ENCODE peak calls at places on chromosomes 7 and 10, in nine cellular contexts. Y is esophagus squamous epithelium, H is gastrocnemius medialis, K is body of pancreas, L is vagina, N is IMR-90, V is HCT116, O is spleen, X is uterus. G is an unnamed sample.

GRCh38 chr7:129376076-129376777 is 58.0 kb upstream of the STRIP2 start:
- DNase-seq in K (peak; percentile 45), H (no peak), V (peak; percentile 32), L (no peak), O (no peak), N (peak; percentile 43), Y (no peak), X (no peak), G (peak; percentile 36)

GRCh38 chr10:128431506-128431905 is 305.3 kb upstream of the MKI67 start:
- DNase-seq in Y (no peak), V (no peak), K (no peak), O (no peak), X (no peak), N (no peak), L (no peak), H (no peak), G (no peak)

GRCh38 chr7:25858200-25858561 is 293.8 kb upstream of the NFE2L3 start:
- DNase-seq in O (no peak), X (no peak), L (no peak), H (no peak), N (no peak), V (no peak), K (no peak), Y (no peak), G (no peak)

GRCh38 chr7:139424004-139424403 is 59.5 kb downstream of the KLRG2 start:
- DNase-seq in H (no peak), O (no peak), Y (no peak), L (no peak), N (no peak), K (no peak), X (no peak), V (no peak), G (no peak)

GRCh38 chr10:101968286-101968685 is 87.7 kb downstream of the ARMH3 start:
- DNase-seq in N (no peak), L (no peak), X (no peak), Y (no peak), O (no peak), H (no peak), K (no peak), V (no peak), G (no peak)

GRCh38 chr7:151682831-151683614 is 163.3 kb upstream of the RHEB start:
- DNase-seq in X (no peak), N (no peak), Y (no peak), V (no peak), O (no peak), L (no peak), H (no peak), K (no peak), G (no peak)

GRCh38 chr7:95686109-95686508 is 86.2 kb upstream of the DYNC1I1 start:
- DNase-seq in Y (no peak), L (no peak), H (peak; percentile 59), N (peak; percentile 39), K (peak; percentile 66), V (peak; percentile 54), O (no peak), X (peak; percentile 55), G (peak; percentile 71)

GRCh38 chr10:33547976-33548375 is 213.5 kb upstream of the NRP1 start:
- DNase-seq in H (no peak), Y (no peak), N (no peak), X (no peak), V (no peak), K (no peak), L (no peak), O (no peak), G (no peak)

GRCh38 chr10:15393417-15393816 is 22.3 kb upstream of the FAM171A1 start:
- DNase-seq in V (no peak), L (no peak), H (no peak), K (no peak), O (no peak), Y (no peak), N (no peak), X (no peak), G (no peak)

GRCh38 chr7:22357311-22358175 is 589 bp upstream of the RAPGEF5 start:
- DNase-seq in H (no peak), N (peak; percentile 2), X (no peak), V (peak; percentile 36), Y (no peak), K (peak; percentile 31), L (no peak), O (no peak), G (peak; percentile 30)

GRCh38 chr7:140209866-140210609 is 33.3 kb upstream of the KDM7A start:
- DNase-seq in Y (peak; percentile 22), K (no peak), H (no peak), O (peak; percentile 91), V (no peak), X (no peak), N (no peak), L (no peak), G (peak; percentile 24)

GRCh38 chr7:17153571-17153970 is 144.9 kb upstream of the AHR start:
- DNase-seq in N (peak; percentile 30), K (no peak), V (no peak), Y (no peak), O (no peak), L (no peak), H (no peak), X (no peak), G (no peak)

GRCh38 chr10:48331436-48331835 is 25.0 kb downstream of the MAPK8 start:
- DNase-seq in Y (no peak), O (no peak), N (no peak), L (no peak), V (no peak), K (no peak), X (no peak), H (no peak), G (no peak)

GRCh38 chr10:22682237-22683192 is 31.9 kb downstream of the PIP4K2A start:
- DNase-seq in Y (no peak), V (peak; percentile 15), H (no peak), O (no peak), K (no peak), N (peak; percentile 58), X (no peak), L (peak; percentile 62), G (no peak)

GRCh38 chr10:116221053-116221452 is 52.0 kb downstream of the GFRA1 start:
- DNase-seq in Y (no peak), L (no peak), V (no peak), N (no peak), X (no peak), H (no peak), O (no peak), K (no peak), G (no peak)

GRCh38 chr10:15015451-15015850 is 28.3 kb upstream of the OLAH start:
- DNase-seq in H (no peak), L (no peak), N (no peak), V (no peak), O (no peak), Y (no peak), X (no peak), K (no peak), G (no peak)

GRCh38 chr10:784759-785538 is 95.5 kb upstream of the DIP2C start:
- DNase-seq in N (peak; percentile 88), K (peak; percentile 70), H (peak; percentile 43), O (peak; percentile 74), X (peak; percentile 60), V (peak; percentile 58), L (peak; percentile 80), Y (no peak), G (peak; percentile 80)

DNA sequence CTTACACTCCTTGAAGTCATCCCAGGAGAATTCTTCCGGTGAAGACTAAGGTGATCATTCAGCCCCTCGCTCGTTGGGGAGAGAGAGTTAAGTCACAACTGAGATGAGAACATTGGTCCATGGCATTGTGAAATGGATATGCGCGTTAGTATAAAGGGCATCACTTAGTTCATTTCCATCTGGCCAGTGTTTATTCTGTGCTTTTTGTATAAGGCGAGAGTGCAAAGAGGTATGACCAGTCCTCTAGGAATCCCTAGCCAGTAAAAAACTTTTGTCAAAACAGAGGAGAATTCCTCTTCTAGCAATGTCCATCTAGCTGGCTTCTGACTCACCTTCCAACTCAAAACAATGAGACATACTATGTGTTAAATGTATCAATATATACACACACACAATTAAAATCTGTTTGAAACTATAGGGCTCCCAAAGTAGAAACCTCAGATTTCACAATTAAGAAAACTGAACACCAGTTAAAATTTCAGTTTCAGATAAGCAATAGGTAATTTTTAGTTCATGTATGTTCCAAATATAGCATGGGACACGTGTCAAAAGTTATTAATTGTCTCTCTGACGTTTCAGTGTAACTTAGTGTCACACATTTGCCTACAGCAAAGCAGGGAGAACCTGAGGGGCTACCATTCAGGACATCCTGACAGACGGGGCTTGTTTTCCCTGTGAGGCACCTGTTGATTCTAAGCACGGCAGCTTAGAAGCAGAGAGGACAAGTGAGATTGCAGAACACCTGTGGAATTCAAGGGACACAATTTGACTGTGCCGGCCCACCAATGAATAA is 158.9 kb downstream of the KLF6 start:
- DNase-seq in O (no peak), H (no peak), V (no peak), Y (no peak), N (peak; percentile 95), X (no peak), K (no peak), L (no peak), G (no peak)
- H3K4me1 ChIP-seq in O (no peaks in the 10 kb centered on the region), H (peaks cover 11% of the 10 kb centered on the region), V (no peaks in the 10 kb centered on the region), Y (peaks cover 3% of the 10 kb centered on the region), N (peaks cover 11% of the 10 kb centered on the region), X (peaks cover 6% of the 10 kb centered on the region), K (no peaks in the 10 kb centered on the region), L (peaks cover 18% of the 10 kb centered on the region), G (no peaks in the 10 kb centered on the region)

GRCh38 chr10:67261300-67261797 is 335.5 kb downstream of the LRRTM3 start:
- DNase-seq in K (no peak), X (no peak), L (no peak), O (no peak), V (no peak), Y (no peak), H (no peak), N (no peak), G (no peak)
- H3K27ac ChIP-seq in K (no peak overlapping the region), X (no peak overlapping the region), L (no peak overlapping the region), O (no peak overlapping the region), V (no peak overlapping the region), Y (no peak overlapping the region), H (no peak overlapping the region), N (no peak overlapping the region), G (no peak overlapping the region)

GRCh38 chr7:149126662-149127321 is 668 bp upstream of the ZNF425 start:
- DNase-seq in O (peak; percentile 94), V (no peak), Y (no peak), N (peak; percentile 7), K (peak; percentile 51), H (peak; percentile 14), L (no peak), X (peak; percentile 52), G (peak; percentile 58)
- TF ChIP-seq POLR2A in O (no peak), V (no peak), Y (no peak), N (no peak), K (no peak), H (no peak), L (no peak), X (no peak), G (no peak)

DNA sequence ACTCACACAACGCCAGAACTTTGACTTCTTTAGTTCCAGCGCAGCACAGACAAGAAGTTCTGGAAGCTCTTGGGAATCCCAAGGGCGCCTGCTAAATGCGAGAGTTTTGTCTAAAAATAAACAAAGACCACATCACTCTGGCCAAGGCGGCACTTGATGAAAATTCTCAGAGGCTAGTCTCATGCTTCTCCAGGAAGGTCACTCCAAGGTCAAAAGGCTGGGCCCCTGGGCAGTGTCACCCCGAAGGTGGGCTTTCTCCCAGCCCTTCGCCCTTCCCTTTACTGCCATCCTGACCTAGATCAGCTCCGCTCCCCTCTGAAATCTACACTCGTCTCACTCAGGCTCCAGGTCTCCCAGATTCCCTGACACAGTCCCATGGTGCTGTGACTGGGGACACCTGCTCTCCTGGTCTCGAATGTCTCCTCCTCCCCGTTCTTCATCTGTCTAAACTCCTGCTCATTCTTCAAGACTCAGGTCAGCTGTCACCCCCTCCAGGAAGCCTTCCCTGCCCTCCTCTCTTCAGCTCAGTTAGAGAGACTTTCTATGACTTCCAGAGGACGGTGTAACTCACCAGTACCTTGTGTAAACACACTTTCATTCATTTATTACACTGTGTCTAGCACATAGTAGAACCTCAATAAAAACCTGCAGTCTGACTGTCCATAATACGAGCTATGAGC is 10.5 kb downstream of the FAM53B start:
- DNase-seq in Y (no peak), X (no peak), L (peak; percentile 79), O (no peak), V (no peak), K (no peak), N (no peak), H (no peak), G (no peak)
- H3K4me1 ChIP-seq in Y (peaks cover 92% of the 10 kb centered on the region), X (peaks cover 57% of the 10 kb centered on the region), L (peaks cover 93% of the 10 kb centered on the region), O (peaks cover 92% of the 10 kb centered on the region), V (peaks cover 16% of the 10 kb centered on the region), K (peaks cover 45% of the 10 kb centered on the region), N (peaks cover 18% of the 10 kb centered on the region), H (peaks cover 100% of the 10 kb centered on the region), G (peaks cover 81% of the 10 kb centered on the region)